ENCODE peak calls at places on chromosomes 5 and 9, in nine cellular contexts. R, G, E, T, X, K, J, O and M are unnamed samples.

GRCh38 chr5:55498466-55498865 is 36.3 kb downstream of the PLPP1 start:
- DNase-seq in R (peak; percentile 15), J (no peak), O (no peak), E (no peak), X (no peak), K (no peak), G (no peak), T (no peak), M (no peak)

GRCh38 chr9:84974790-84975189 is 305.3 kb downstream of the NTRK2 start:
- DNase-seq in T (no peak), G (no peak), O (no peak), J (no peak), X (no peak), R (no peak), K (no peak), E (no peak), M (no peak)

GRCh38 chr5:173554989-173555705 is 61.3 kb downstream of the BOD1 start:
- DNase-seq in X (no peak), T (no peak), K (peak; percentile 43), G (no peak), J (no peak), R (no peak), E (peak; percentile 30), O (no peak), M (no peak)

GRCh38 chr9:95506438-95506691 is 10.4 kb downstream of the PTCH1 start:
- DNase-seq in X (peak; percentile 47), G (peak; percentile 60), O (no peak), J (no peak), T (peak; percentile 64), K (no peak), R (peak; percentile 52), E (no peak), M (no peak)

GRCh38 chr9:69758001-69758730 is 1.6 kb downstream of the PTAR1 start:
- DNase-seq in T (no peak), J (no peak), E (no peak), X (peak; percentile 46), R (peak; percentile 51), G (peak; percentile 45), O (no peak), K (no peak), M (no peak)

GRCh38 chr5:485943-486491 is 38.2 kb downstream of the SLC9A3 start:
- DNase-seq in R (no peak), K (no peak), O (no peak), T (no peak), E (no peak), J (no peak), G (no peak), X (no peak), M (no peak)

GRCh38 chr5:57172466-57172961 is 1.3 kb upstream of the GPBP1 start:
- DNase-seq in J (peak; percentile 61), E (peak; percentile 8), K (peak; percentile 36), G (no peak), R (peak; percentile 43), T (no peak), O (no peak), X (no peak), M (no peak)

GRCh38 chr9:122016789-122017188 is 76.3 kb downstream of the TTLL11 start:
- DNase-seq in O (no peak), K (no peak), R (no peak), E (peak; percentile 50), G (peak; percentile 14), J (peak; percentile 25), X (no peak), T (no peak), M (no peak)

GRCh38 chr5:166488560-166488959 is 1802.9 kb upstream of the WWC1 start:
- DNase-seq in X (no peak), G (no peak), E (no peak), K (no peak), O (no peak), T (no peak), R (no peak), J (no peak), M (no peak)

GRCh38 chr5:67002832-67003231 is 193.8 kb downstream of the CD180 start:
- DNase-seq in K (peak; percentile 3), E (no peak), R (no peak), O (no peak), X (no peak), J (no peak), G (no peak), T (no peak), M (no peak)
- H3K4me3 ChIP-seq in K (no peak overlapping the region), E (no peak overlapping the region), R (no peak overlapping the region), O (peak overlapping the region; percentile 75), X (no peak overlapping the region), J (no peak overlapping the region), G (peak overlapping the region; percentile 78), T (no peak overlapping the region), M (no peak overlapping the region)

GRCh38 chr5:7816535-7816901 is 34.4 kb downstream of the CFAP90 start:
- DNase-seq in R (no peak), X (no peak), E (no peak), J (no peak), T (no peak), G (no peak), K (peak; percentile 79), O (no peak), M (no peak)
- TF ChIP-seq CTCF in R (no peak), X (no peak), E (no peak), J (no peak), T (no peak), G (no peak), K (no peak), O (no peak), M (no peak)

DNA sequence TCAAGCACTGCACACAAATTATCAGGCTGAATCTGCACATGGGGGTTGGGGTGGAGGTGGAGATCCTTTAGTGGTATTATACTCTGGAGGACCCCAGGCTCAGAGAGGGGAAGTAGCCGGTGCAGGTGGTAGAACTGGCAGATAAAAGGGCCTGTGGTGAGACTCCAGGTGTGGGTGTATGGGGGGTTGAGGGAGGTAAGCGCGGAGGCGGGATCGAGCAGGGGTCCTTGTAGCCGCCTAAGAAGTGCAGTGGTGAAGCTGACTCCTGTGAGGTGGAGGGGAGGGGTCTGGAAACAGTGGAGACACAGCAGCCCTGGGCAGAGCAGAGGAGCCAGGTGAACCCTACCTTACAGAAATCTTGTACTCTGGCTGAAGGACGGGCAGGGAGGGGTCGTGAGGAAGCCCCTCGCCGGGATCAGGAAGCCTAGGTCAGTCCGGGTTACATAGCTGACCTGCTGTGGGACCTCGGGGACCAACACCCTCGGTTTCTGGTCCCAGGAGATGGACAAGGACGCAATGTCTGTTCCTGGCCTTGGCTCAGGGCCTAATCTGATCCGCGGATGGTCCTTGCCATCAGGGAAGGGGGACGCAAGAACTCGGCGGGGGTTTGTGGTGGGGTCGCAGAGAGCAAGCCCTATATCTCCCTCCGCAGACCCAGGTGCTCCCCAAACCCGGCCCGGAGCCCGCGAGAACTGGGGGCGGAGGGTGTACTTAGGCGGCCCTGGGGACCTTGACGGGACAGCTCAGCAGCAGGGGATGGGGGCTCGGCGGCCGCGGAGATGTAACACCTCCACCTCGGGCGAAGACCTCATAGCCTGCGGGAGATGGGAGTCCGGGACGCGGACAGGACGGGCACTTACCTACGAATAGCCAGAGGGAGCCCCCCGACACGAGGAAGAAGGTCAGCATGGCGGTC is 555 bp downstream of the ACSL6 start:
- DNase-seq in T (no peak), X (no peak), O (no peak), E (no peak), J (no peak), G (no peak), R (no peak), K (peak; percentile 9), M (no peak)
- H3K27me3 ChIP-seq in T (peaks cover 23% of the 10 kb centered on the region), X (peaks cover 46% of the 10 kb centered on the region), O (peaks cover 12% of the 10 kb centered on the region), E (no peaks in the 10 kb centered on the region), J (peaks cover 26% of the 10 kb centered on the region), G (peaks cover 59% of the 10 kb centered on the region), R (peaks cover 35% of the 10 kb centered on the region), K (peaks cover 58% of the 10 kb centered on the region), M (peaks cover 7% of the 10 kb centered on the region)

DNA sequence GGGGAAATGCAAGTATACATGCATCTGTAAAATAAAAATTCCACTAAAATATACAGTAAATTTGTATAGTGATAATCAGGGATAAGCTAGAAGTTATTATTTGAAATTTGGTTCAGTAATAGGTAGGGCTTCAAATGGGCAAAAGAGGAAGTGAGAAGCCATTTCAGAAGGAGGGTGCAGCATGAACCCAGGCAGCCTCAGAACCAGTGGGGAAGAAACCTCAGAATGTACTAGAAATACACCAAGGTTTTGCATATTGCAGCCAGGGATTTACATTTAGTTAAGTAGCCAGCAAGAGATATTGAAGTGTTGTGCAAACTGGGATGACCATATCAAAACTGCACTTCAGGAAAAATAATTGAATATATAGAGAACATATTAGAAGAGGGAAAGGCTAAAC is 335.9 kb downstream of the ZNF608 start:
- DNase-seq in O (no peak), X (no peak), J (no peak), K (no peak), G (no peak), E (no peak), R (no peak), T (no peak), M (no peak)
- H3K4me3 ChIP-seq in O (no peak overlapping the region), X (no peak overlapping the region), J (no peak overlapping the region), K (no peak overlapping the region), G (no peak overlapping the region), E (no peak overlapping the region), R (no peak overlapping the region), T (no peak overlapping the region), M (no peak overlapping the region)

GRCh38 chr9:37329576-37329975 is 92.9 kb upstream of the GRHPR start:
- DNase-seq in T (no peak), E (no peak), O (no peak), K (peak; percentile 27), R (peak; percentile 69), X (peak; percentile 50), G (peak; percentile 9), J (peak; percentile 38), M (no peak)
- TF ChIP-seq CTCF in T (peak; percentile 15), E (peak; percentile 51), O (no peak), K (peak; percentile 50), R (peak; percentile 39), X (peak; percentile 46), G (peak; percentile 46), J (no peak), M (no peak)

DNA sequence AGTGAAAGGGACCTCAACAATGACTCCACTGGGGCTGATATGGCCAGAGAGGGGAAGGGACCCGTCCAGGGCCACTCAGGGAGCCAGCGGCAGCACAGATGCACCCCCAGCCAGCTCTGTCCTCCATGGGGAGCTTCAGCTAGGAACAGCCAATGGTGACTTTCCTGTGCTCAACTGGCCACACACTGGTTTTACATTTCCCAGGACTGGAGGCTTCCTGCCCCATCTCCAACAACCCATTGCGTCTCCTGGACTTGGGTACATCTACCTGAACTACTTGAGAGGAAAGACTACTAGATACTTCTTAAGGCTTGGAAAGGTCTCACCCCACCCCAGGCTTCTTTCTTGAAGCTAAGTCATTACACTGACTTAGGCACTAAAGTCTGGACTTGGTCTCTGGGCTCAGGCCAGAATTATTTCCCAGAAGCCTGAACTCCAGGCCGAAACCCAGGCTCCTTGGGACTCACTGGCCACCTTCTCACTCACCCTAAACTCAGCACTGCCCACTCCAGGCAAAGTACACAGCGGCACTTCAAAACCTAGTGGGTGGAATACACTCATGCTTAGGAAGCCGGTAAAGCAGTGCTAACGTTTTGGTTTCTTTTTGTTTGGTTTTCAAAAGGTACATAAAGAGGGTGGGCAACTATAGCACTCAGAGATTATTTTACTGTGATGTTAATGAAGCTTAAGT is 1.6 kb downstream of the IGFBPL1 start:
- DNase-seq in R (no peak), T (no peak), J (no peak), O (no peak), E (no peak), X (no peak), G (no peak), K (no peak), M (no peak)
- H3K27me3 ChIP-seq in R (peaks cover 27% of the 10 kb centered on the region), T (peaks cover 55% of the 10 kb centered on the region), J (peaks cover 43% of the 10 kb centered on the region), O (peaks cover 42% of the 10 kb centered on the region), E (peaks cover 4% of the 10 kb centered on the region), X (peaks cover 85% of the 10 kb centered on the region), G (peaks cover 28% of the 10 kb centered on the region), K (peaks cover 50% of the 10 kb centered on the region), M (no peaks in the 10 kb centered on the region)